ENCODE peak calls at places on chromosomes 13 and 19, in eight cellular contexts. E, N, D, C, V, H, L and T are unnamed samples. For H3K36me3, the result is how much of the 10 kb centered on the place peaks cover.

GRCh38 chr13:21913010-21913409 is 242.1 kb downstream of the FGF9 start:
- DNase-seq in V (no peak), L (no peak), H (peak), D (no peak), E (no peak), N (no peak), C (no peak), T (no peak)

GRCh38 chr13:27522847-27523246 is 72.5 kb upstream of the MTIF3 start:
- DNase-seq in E (no peak), N (no peak), H (no peak), C (no peak), D (no peak), L (no peak), V (no peak), T (no peak)

GRCh38 chr19:3762501-3763459 is at the start of gene MRPL54:
- DNase-seq in E (peak), D (peak), L (peak), V (peak), H (peak), C (peak), N (peak), T (peak)

GRCh38 chr13:78826312-78826711 is 167.4 kb upstream of the OBI1 start:
- DNase-seq in V (no peak), N (no peak), C (no peak), L (no peak), D (no peak), E (no peak), H (no peak), T (no peak)

GRCh38 chr13:34970961-34971360 is 28.9 kb downstream of the NBEA start:
- DNase-seq in V (no peak), D (no peak), H (no peak), N (peak), E (no peak), C (no peak), L (no peak), T (no peak)

GRCh38 chr19:31256601-31256990 is 92.6 kb downstream of the TSHZ3 start:
- DNase-seq in L (no peak), D (no peak), C (no peak), E (no peak), V (no peak), N (no peak), H (no peak), T (no peak)

GRCh38 chr13:24286624-24287023 is 22.8 kb upstream of the C1QTNF9 start:
- DNase-seq in H (no peak), V (no peak), D (no peak), C (no peak), E (no peak), L (no peak), N (no peak), T (no peak)

GRCh38 chr13:113845723-113846638 is 17.9 kb downstream of the GAS6 start:
- DNase-seq in E (no peak), D (peak), H (no peak), V (peak), L (no peak), N (no peak), C (no peak), T (no peak)

GRCh38 chr13:19646062-19646461 is 12.6 kb downstream of the MPHOSPH8 start:
- DNase-seq in H (no peak), D (no peak), V (no peak), N (no peak), L (no peak), E (no peak), C (no peak), T (no peak)

GRCh38 chr19:44764975-44765948 is 12.4 kb upstream of the CBLC start:
- DNase-seq in N (no peak), C (peak), E (no peak), H (no peak), D (no peak), V (peak), L (no peak), T (no peak)

GRCh38 chr19:36771275-36772231 is 1.1 kb downstream of the ZNF850 start:
- DNase-seq in C (peak), N (peak), D (peak), E (peak), V (no peak), L (no peak), H (peak), T (peak)

GRCh38 chr13:61410669-61411297 is 4.9 kb downstream of the PCDH20 start:
- DNase-seq in H (no peak), N (peak), C (no peak), L (no peak), D (no peak), E (peak), V (no peak), T (no peak)

GRCh38 chr13:51257187-51257586 is 35.0 kb downstream of the FAM124A start:
- DNase-seq in V (no peak), D (no peak), H (no peak), C (no peak), N (no peak), E (no peak), L (no peak), T (no peak)
- TF ChIP-seq CTCF in V (no peak), D (no peak), H (no peak), C (no peak), N (no peak), E (peak), L (no peak), T (peak)

GRCh38 chr19:49929611-49930482 is 543 bp upstream of the NUP62 start:
- DNase-seq in N (peak), V (peak), H (peak), L (peak), C (peak), D (peak), E (peak), T (peak)

GRCh38 chr19:49930483-49931011 is 1.2 kb upstream of the NUP62 start:
- DNase-seq in D (no peak), N (no peak), E (peak), H (no peak), L (no peak), V (no peak), C (no peak), T (peak)

GRCh38 chr19:49932731-49933131 is 3.4 kb upstream of the NUP62 start:
- DNase-seq in D (no peak), C (no peak), L (no peak), E (no peak), H (no peak), N (no peak), V (no peak), T (no peak)

GRCh38 chr19:49932041-49932451 is 2.7 kb upstream of the NUP62 start:
- DNase-seq in V (no peak), E (peak), L (no peak), D (no peak), C (no peak), H (no peak), N (no peak), T (no peak)

GRCh38 chr19:49931293-49932040 is 2.2 kb upstream of the NUP62 start:
- DNase-seq in L (no peak), C (no peak), D (no peak), N (no peak), V (no peak), H (no peak), E (no peak), T (no peak)
- H3K36me3 ChIP-seq in L (under half), C (under half), D (under half), N (under half), V (under half), H (under half), E (under half), T (under half)

DNA sequence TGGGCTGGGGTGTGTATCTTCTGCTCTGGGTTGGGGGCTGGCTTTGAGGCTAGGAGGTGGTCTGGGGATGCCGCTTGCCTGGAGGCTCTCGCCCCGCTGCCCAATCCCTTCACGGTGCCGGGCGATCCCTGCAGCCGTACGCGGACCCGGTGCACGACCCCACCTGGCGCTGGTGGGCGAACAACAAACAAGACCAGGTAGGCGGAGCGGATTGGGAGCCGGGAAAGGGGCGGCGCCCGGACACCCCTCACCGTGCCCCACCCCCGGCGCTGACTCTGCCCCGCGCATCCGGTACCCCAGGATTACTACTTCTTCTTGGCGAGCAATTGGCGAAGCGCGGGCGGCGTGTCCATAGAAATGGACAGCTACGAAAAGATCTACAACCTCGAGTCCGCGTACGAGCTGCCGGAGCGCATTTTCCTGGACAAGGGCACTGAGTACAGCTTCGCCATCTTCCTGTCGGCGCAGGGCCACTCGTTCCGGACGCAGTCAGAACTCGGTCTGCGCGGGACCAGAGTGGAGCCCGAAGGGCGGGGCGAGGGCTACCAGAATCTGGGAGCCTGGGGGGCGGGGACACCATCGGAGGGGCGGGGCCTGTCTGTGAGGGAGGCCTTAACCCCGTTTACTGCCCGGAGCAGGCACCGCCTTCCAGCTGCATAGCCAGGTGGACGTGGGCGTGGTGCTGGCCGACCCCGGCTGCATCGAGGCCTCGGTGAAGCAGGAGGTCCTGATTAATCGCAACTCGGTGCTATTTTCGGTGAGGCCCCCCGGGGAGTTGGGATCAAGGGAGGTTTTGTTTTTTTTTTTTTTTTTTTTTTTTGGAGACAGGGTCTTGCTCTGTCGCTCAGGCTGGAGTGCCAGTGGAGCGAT is 12.1 kb upstream of the PSMD8 start:
- DNase-seq in N (peak), H (peak), E (peak), L (no peak), V (peak), C (peak), D (peak), T (peak)
- H3K4me3 ChIP-seq in N (peak), H (peak), E (peak), L (peak), V (peak), C (peak), D (peak), T (peak)

DNA sequence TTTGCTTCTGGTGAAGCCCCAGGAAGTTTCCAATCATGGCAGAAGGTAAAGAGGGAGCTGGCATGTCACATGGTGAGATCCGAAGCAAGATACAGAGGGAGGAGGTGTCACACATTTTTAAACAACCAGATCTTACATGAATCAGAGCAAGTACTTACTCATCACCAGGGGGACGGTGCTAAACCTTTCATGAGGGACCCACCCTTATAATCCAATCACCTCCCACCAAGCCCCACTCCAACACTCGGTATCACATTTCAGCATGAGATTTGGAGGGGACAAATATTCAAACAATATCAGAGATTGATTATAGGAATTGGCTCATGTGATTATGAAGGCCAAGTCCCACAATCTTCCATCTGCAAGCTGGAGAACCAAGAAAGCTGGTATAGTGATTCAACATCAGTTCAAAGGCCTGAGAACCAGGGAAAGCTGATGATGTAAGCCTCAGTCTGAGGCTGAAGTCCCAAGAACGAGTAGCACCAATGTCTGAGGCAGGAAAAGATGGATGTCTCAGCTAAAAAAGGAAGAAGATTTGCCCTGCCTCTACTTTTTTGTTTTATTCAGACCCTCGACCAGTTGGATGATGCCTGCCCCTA is 58.6 kb upstream of the WDFY2 start:
- DNase-seq in V (no peak), L (no peak), N (peak), D (no peak), E (peak), C (no peak), H (no peak), T (no peak)
- TF ChIP-seq CTCF in V (no peak), L (no peak), N (no peak), D (no peak), E (no peak), C (no peak), H (no peak), T (no peak)

GRCh38 chr13:71055047-71055446 is 812.0 kb downstream of the DACH1 start:
- DNase-seq in C (no peak), D (no peak), L (no peak), N (no peak), E (no peak), H (no peak), V (no peak), T (no peak)
- H3K36me3 ChIP-seq in C (under half), D (under half), L (under half), N (under half), E (under half), H (under half), V (under half), T (under half)

DNA sequence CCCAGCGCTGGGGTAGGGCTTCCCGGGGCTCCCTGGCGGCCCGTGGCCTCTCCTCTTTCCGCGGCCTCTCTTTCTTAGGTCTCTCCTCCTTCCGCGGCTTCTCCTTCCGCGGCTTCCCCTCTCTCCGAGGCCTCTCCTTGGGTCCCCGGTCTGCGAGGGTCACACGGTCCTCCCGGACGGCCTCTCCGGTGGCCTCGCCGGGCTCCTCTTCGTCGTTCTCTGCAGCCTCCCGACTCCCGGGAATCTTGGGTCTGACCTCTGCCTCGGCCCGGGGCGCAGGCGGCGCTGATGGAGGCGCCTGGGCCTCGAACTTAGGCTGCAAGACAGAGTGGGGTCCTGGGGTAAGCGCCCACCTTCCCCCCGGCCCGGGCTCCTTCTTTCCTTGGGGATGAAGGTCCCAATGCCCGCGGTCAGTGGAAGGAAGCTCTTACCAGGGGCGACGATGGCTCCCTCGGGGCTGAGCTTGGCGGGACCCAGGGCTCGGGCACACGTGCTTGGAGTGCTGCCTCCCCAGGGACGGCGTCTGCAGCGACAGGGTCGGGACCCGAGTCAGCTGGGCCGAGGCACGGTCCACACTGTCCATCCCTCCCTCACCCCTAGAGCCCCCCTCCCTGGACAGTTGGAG is 3.5 kb downstream of the AMH start:
- DNase-seq in N (no peak), H (no peak), C (no peak), L (no peak), V (no peak), E (no peak), D (no peak), T (peak)
- H3K4me3 ChIP-seq in N (no peak), H (no peak), C (peak), L (no peak), V (peak), E (no peak), D (peak), T (no peak)